ENCODE peak calls at places on chromosome 6, in four cellular contexts. One of them, this sample, is unnamed.

GRCh38 chr6:104527311-104527710 is 332.4 kb downstream of the HACE1 start:
- DNase-seq in NCI-H748 treated with DMSO at 0.1 percent for 48 hours: no peak
- DNase-seq in hypothalamus: no peak
- DNase-seq in stimulated activated CD4-positive, alpha-beta T cell treated with anti-CD3 and anti-CD28 coated beads, Interleukin-4, amount 100 ng/mL, for 4 hours: no peak
- DNase-seq in this sample: no peak

GRCh38 chr6:129940454-129941195 is 77.8 kb upstream of the L3MBTL3 start:
- DNase-seq in NCI-H748 treated with DMSO at 0.1 percent for 48 hours: no peak
- DNase-seq in stimulated activated CD4-positive, alpha-beta T cell treated with anti-CD3 and anti-CD28 coated beads, Interleukin-4, amount 100 ng/mL, for 4 hours: no peak
- DNase-seq in hypothalamus: no peak
- DNase-seq in this sample: no peak

GRCh38 chr6:93317587-93317986 is 101.8 kb downstream of the EPHA7 start:
- DNase-seq in NCI-H748 treated with DMSO at 0.1 percent for 48 hours: no peak
- DNase-seq in hypothalamus: no peak
- DNase-seq in stimulated activated CD4-positive, alpha-beta T cell treated with anti-CD3 and anti-CD28 coated beads, Interleukin-4, amount 100 ng/mL, for 4 hours: no peak
- DNase-seq in this sample: no peak

GRCh38 chr6:170021579-170021978 is 269.3 kb downstream of the DLL1 start:
- DNase-seq in hypothalamus: no peak
- DNase-seq in NCI-H748 treated with DMSO at 0.1 percent for 48 hours: no peak
- DNase-seq in stimulated activated CD4-positive, alpha-beta T cell treated with anti-CD3 and anti-CD28 coated beads, Interleukin-4, amount 100 ng/mL, for 4 hours: no peak
- DNase-seq in this sample: no peak

GRCh38 chr6:82996156-82996555 is 69.5 kb downstream of the UBE3D start:
- DNase-seq in NCI-H748 treated with DMSO at 0.1 percent for 48 hours: no peak
- DNase-seq in stimulated activated CD4-positive, alpha-beta T cell treated with anti-CD3 and anti-CD28 coated beads, Interleukin-4, amount 100 ng/mL, for 4 hours: no peak
- DNase-seq in hypothalamus: no peak
- DNase-seq in this sample: no peak

GRCh38 chr6:169990095-169991030 is 238.9 kb downstream of the ERMARD start:
- DNase-seq in NCI-H748 treated with DMSO at 0.1 percent for 48 hours: no peak
- DNase-seq in stimulated activated CD4-positive, alpha-beta T cell treated with anti-CD3 and anti-CD28 coated beads, Interleukin-4, amount 100 ng/mL, for 4 hours: peak; percentile 47
- DNase-seq in hypothalamus: no peak
- DNase-seq in this sample: no peak

GRCh38 chr6:87848616-87849015 is 146.6 kb upstream of the AKIRIN2 start:
- DNase-seq in NCI-H748 treated with DMSO at 0.1 percent for 48 hours: no peak
- DNase-seq in hypothalamus: no peak
- DNase-seq in stimulated activated CD4-positive, alpha-beta T cell treated with anti-CD3 and anti-CD28 coated beads, Interleukin-4, amount 100 ng/mL, for 4 hours: no peak
- DNase-seq in this sample: no peak

GRCh38 chr6:132333639-132334516 is 67.4 kb downstream of the MOXD1 start:
- DNase-seq in stimulated activated CD4-positive, alpha-beta T cell treated with anti-CD3 and anti-CD28 coated beads, Interleukin-4, amount 100 ng/mL, for 4 hours: no peak
- DNase-seq in hypothalamus: no peak
- DNase-seq in NCI-H748 treated with DMSO at 0.1 percent for 48 hours: no peak
- DNase-seq in this sample: no peak

GRCh38 chr6:144986271-144986670 is 701.1 kb downstream of the UTRN start:
- DNase-seq in stimulated activated CD4-positive, alpha-beta T cell treated with anti-CD3 and anti-CD28 coated beads, Interleukin-4, amount 100 ng/mL, for 4 hours: no peak
- DNase-seq in NCI-H748 treated with DMSO at 0.1 percent for 48 hours: no peak
- DNase-seq in hypothalamus: no peak
- DNase-seq in this sample: no peak

GRCh38 chr6:104784884-104785283 is 74.8 kb downstream of the HACE1 start:
- DNase-seq in stimulated activated CD4-positive, alpha-beta T cell treated with anti-CD3 and anti-CD28 coated beads, Interleukin-4, amount 100 ng/mL, for 4 hours: no peak
- DNase-seq in hypothalamus: no peak
- DNase-seq in NCI-H748 treated with DMSO at 0.1 percent for 48 hours: no peak
- DNase-seq in this sample: no peak

This sample was measured in dorsolateral prefrontal cortex.